ENCODE peak calls at places on chromosomes 16 and 17, in four cellular contexts. B, Y, J and K are unnamed samples.

GRCh38 chr16:63613701-63614100 is 1508.2 kb downstream of the CDH11 start:
- DNase-seq in B (no peak), Y (no peak), J (no peak), K (no peak)

GRCh38 chr17:69710926-69711325 is 296.4 kb downstream of the MAP2K6 start:
- DNase-seq in B (no peak), Y (no peak), J (no peak), K (no peak)

GRCh38 chr17:64385187-64386083 is 5.2 kb downstream of the PECAM1 start:
- DNase-seq in B (peak; percentile 10), Y (peak; percentile 45), J (no peak), K (no peak)

GRCh38 chr16:30984669-30985400 is at the start of gene HSD3B7:
- DNase-seq in B (peak; percentile 78), Y (peak; percentile 85), J (peak; percentile 60), K (peak; percentile 93)

GRCh38 chr17:64632606-64633005 is 29.5 kb downstream of the SMURF2 start:
- DNase-seq in B (no peak), Y (no peak), J (no peak), K (no peak)

GRCh38 chr16:53056528-53056881 is 1.7 kb downstream of the CHD9 start:
- DNase-seq in B (no peak), Y (no peak), J (no peak), K (peak; percentile 89)

GRCh38 chr16:4407543-4408322 is 8.7 kb downstream of the CORO7 start:
- DNase-seq in B (no peak), Y (no peak), J (no peak), K (no peak)

GRCh38 chr16:67431077-67431804 is at the start of gene HSD11B2:
- DNase-seq in B (no peak), Y (peak; percentile 59), J (no peak), K (peak; percentile 86)

GRCh38 chr17:78255953-78256704 is 24.7 kb downstream of the TMEM235 start:
- DNase-seq in B (no peak), Y (no peak), J (no peak), K (no peak)

GRCh38 chr17:50480142-50480764 is 1.6 kb downstream of the RSAD1 start:
- DNase-seq in B (no peak), Y (no peak), J (no peak), K (no peak)
- H3K27ac ChIP-seq in B (no peak overlapping the region), Y (peak overlapping the region; percentile 98), J (no peak overlapping the region), K (peak overlapping the region; percentile 6)

DNA sequence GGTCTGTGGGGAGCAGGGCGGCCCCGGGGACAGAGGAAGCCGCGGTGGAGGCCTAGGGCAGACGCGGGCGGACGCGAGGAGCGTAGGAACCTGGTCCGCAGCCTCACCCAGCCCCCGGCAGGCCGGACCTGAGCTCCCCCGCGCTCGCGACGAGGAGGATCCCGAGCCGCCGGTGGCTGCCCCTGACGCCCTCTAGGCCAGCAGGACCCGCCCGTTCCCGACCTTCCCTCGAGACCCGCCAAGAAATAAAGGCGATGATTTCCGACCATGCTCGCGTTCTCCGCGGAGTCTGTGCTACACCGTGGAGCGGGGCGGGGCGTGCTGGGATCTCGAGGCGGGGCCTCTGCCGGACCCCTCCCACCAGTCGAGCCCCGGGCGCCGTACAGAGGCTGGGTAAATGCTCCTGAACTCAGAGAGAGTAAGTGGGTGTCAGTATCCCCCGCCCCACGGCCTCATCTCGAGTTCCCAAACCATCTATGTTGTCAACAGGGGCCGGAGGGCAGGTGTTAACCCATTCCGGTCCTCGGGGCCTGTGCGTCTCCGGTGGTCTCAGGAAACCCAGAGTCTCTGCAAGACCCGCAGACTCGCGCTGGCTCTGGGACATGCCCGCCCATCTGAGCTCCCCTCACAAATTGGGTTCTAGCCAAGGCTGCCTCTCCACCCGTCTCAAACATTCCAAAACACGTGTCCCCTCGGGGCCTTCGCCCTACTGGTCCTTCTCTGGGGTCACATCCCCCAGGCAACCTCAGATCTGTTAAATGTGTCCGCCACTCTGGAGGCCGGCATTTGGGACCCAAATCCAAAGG is 13.7 kb downstream of the SYCE1L start:
- DNase-seq in B (no peak), Y (no peak), J (peak; percentile 40), K (no peak)
- H3K27ac ChIP-seq in B (peak overlapping the region; percentile 23), Y (peak overlapping the region; percentile 51), J (peak overlapping the region; percentile 70), K (peak overlapping the region; percentile 51)

DNA sequence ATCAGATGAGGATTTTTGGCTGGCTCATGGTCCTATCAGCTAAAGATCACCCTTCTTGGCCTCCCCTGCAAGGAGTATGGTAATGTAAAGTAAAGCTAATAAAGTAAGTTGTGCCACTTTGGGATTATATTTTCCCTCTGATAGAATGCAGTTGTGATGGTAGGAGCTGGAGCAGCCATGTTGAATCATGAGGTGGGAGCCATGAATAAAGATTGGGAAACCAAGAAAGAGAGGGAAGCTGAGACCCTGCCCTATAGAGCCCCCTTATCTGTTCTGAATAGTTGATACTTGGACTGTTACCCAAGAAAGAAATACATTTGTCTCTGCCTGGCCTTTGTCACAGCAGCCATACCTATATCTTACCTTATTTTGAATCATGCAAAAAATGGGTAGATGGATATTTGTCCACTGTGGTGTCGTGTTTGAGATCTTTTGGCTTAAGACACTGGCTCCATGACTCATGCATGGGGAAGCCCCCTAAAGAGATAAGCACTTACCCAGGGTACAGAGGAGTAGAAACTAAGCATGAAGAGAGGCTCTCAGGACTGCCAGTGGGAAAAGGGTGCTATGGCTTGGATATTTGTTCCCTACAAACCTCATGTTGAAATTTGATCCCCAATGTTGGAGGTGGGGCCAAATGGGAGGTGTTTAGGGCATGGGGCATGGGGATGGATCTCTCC is 17.7 kb upstream of the TVP23A start:
- DNase-seq in B (no peak), Y (no peak), J (no peak), K (no peak)
- H3K27ac ChIP-seq in B (no peak overlapping the region), Y (no peak overlapping the region), J (no peak overlapping the region), K (no peak overlapping the region)

GRCh38 chr17:75632428-75632827 is 806 bp upstream of the SMIM5 start:
- DNase-seq in B (no peak), Y (no peak), J (no peak), K (no peak)
- H3K27ac ChIP-seq in B (no peak overlapping the region), Y (no peak overlapping the region), J (no peak overlapping the region), K (no peak overlapping the region)

DNA sequence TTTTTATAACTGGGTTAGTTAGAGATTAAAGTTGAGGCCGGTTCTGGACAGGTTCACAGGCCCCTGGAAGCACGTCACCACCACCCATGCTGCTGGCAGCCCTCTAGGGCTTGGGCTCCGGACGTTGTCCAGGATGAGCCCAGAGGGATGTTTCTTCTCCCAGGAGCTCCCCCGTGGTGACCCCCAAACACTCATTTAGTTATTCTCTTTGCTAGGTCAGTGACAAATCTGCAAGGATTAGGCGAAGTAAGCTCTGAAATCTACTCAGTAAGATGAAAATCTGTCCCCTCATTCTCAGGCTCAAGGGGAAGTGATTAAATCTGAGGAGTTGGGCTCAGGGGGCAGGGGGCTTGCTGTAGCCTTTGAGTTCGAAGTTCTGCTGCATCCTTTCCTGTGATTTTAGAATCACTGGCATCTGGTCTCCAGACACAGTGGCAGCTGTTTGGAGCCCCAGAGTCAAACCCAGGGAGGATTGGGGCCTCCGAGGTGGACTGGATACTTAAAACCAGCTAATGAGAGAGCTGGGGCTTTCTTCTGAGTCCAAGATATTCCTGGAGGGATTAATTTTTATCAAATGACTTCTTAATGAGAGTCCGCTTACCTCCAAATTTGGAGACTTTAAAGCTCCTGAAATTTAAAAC is 49.2 kb upstream of the HS3ST2 start:
- DNase-seq in B (no peak), Y (no peak), J (no peak), K (no peak)
- H3K27ac ChIP-seq in B (peak overlapping the region; percentile 77), Y (no peak overlapping the region), J (no peak overlapping the region), K (no peak overlapping the region)

GRCh38 chr17:41687828-41688640 is 651 bp upstream of the EIF1 start:
- DNase-seq in B (no peak), Y (peak; percentile 57), J (no peak), K (no peak)
- H3K27ac ChIP-seq in B (peak overlapping the region; percentile 100), Y (peak overlapping the region; percentile 100), J (peak overlapping the region; percentile 100), K (peak overlapping the region; percentile 92)

DNA sequence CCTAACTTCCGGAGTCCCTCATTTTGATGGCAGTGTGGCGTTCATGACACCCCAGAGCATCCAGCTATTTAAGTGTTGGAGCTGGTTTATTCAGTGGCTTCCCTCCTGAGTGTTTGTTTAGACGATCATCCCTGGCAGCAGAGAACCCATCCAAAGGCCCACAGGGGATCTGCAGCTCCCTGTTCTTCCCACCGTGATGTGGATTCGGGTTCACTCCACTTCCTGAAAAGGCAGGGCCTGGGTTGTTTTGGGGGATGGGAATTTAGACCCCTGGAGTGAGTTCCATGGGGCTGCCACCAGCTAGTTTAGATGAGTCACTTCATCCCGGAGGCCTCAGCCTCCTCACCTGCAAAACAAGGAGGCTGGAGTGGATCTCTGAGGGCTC is 2.3 kb downstream of the KSR1 start:
- DNase-seq in B (no peak), Y (no peak), J (no peak), K (no peak)
- H3K27ac ChIP-seq in B (no peak overlapping the region), Y (no peak overlapping the region), J (no peak overlapping the region), K (no peak overlapping the region)

GRCh38 chr16:84144301-84144858 is 597 bp downstream of the HSDL1 start:
- DNase-seq in B (no peak), Y (no peak), J (peak; percentile 25), K (peak; percentile 66)
- H3K27ac ChIP-seq in B (no peak overlapping the region), Y (peak overlapping the region; percentile 89), J (peak overlapping the region; percentile 74), K (no peak overlapping the region)